ENCODE peak calls at places on chromosome 3, in four cellular contexts. L, J, G and X are unnamed samples.

GRCh38 chr3:127019449-127019848 is 36.5 kb downstream of the PLXNA1 start:
- DNase-seq in L (no peak), J (no peak), G (no peak), X (no peak)

GRCh38 chr3:158727499-158728377 is 4.5 kb downstream of the RARRES1 start:
- DNase-seq in L (peak; percentile 51), J (peak; percentile 29), G (peak; percentile 58), X (peak; percentile 45)

GRCh38 chr3:106533097-106533496 is 664.3 kb upstream of the CBLB start:
- DNase-seq in L (no peak), J (no peak), G (no peak), X (no peak)

GRCh38 chr3:197878427-197878826 is 71.6 kb upstream of the RPL35A start:
- DNase-seq in L (no peak), J (peak; percentile 77), G (no peak), X (no peak)

GRCh38 chr3:103873897-103874545 is 1439.2 kb downstream of the ZPLD1 start:
- DNase-seq in L (no peak), J (no peak), G (no peak), X (no peak)

GRCh38 chr3:69930564-69930963 is 69.0 kb upstream of the SAMMSON start:
- DNase-seq in L (no peak), J (no peak), G (no peak), X (no peak)

GRCh38 chr3:11146771-11147363 is 7.4 kb upstream of the HRH1 start:
- DNase-seq in L (no peak), J (no peak), G (no peak), X (no peak)

GRCh38 chr3:29452923-29453277 is 172.0 kb downstream of the RBMS3 start:
- DNase-seq in L (no peak), J (no peak), G (no peak), X (no peak)

GRCh38 chr3:30638685-30639412 is 32.4 kb downstream of the TGFBR2 start:
- DNase-seq in L (no peak), J (no peak), G (no peak), X (no peak)

GRCh38 chr3:189502676-189503257 is 128.4 kb upstream of the TP63 start:
- DNase-seq in L (no peak), J (no peak), G (no peak), X (no peak)

GRCh38 chr3:27467545-27467944 is 16.6 kb downstream of the SLC4A7 start:
- DNase-seq in L (no peak), J (no peak), G (peak; percentile 13), X (no peak)

GRCh38 chr3:15206662-15207576 is 873 bp downstream of the CAPN7 start:
- DNase-seq in L (peak; percentile 8), J (peak; percentile 23), G (no peak), X (peak; percentile 17)

GRCh38 chr3:171791695-171792082 is 18.6 kb downstream of the PLD1 start:
- DNase-seq in L (no peak), J (no peak), G (no peak), X (no peak)

GRCh38 chr3:72152551-72153476 is 367.9 kb upstream of the PROK2 start:
- DNase-seq in L (no peak), J (no peak), G (no peak), X (no peak)

GRCh38 chr3:43162573-43163084 is 56.8 kb upstream of the POMGNT2 start:
- DNase-seq in L (no peak), J (no peak), G (no peak), X (no peak)

GRCh38 chr3:28915711-28916481 is 365.0 kb upstream of the RBMS3 start:
- DNase-seq in L (no peak), J (peak; percentile 6), G (peak; percentile 1), X (peak; percentile 37)

GRCh38 chr3:194284351-194284750 is 66.8 kb downstream of the CPN2 start:
- DNase-seq in L (no peak), J (no peak), G (no peak), X (no peak)

GRCh38 chr3:146491303-146491702 is 21.9 kb upstream of the PLSCR2 start:
- DNase-seq in L (no peak), J (no peak), G (no peak), X (no peak)

GRCh38 chr3:123286308-123287023 is 84.7 kb downstream of the SEC22A start:
- DNase-seq in L (peak; percentile 69), J (peak; percentile 38), G (peak; percentile 25), X (peak; percentile 73)

GRCh38 chr3:4945318-4945717 is 33.9 kb upstream of the BHLHE40 start:
- DNase-seq in L (no peak), J (no peak), G (no peak), X (no peak)